ENCODE peak calls at places on chromosomes 13 and 19, in five cellular contexts. E is WERI-Rb-1, L is non-pigmented ciliary epithelial cell, B is stromal cell of bone marrow, Z is hepatocyte. V is an unnamed sample.

GRCh38 chr13:24626449-24626848 is 53.8 kb upstream of the ATP12A start:
- DNase-seq in Z (no peak), L (no peak), B (no peak), E (no peak), V (no peak)

GRCh38 chr13:85009447-85009846 is 789.8 kb downstream of the SLITRK6 start:
- DNase-seq in B (no peak), L (no peak), E (no peak), Z (no peak), V (no peak)

GRCh38 chr13:40483601-40484000 is 182.8 kb downstream of the FOXO1 start:
- DNase-seq in E (no peak), Z (no peak), L (no peak), B (no peak), V (no peak)

GRCh38 chr19:34676697-34677385 is at the start of gene SCGB2B2:
- DNase-seq in B (no peak), E (peak; percentile 67), Z (no peak), L (peak; percentile 5), V (peak; percentile 2)

GRCh38 chr19:46840157-46840942 is 10.3 kb downstream of the AP2S1 start:
- DNase-seq in L (no peak), B (no peak), E (peak; percentile 55), Z (peak; percentile 82), V (no peak)

GRCh38 chr19:11265785-11266236 is 3.5 kb upstream of the DOCK6 start:
- DNase-seq in B (no peak), E (no peak), L (no peak), Z (peak; percentile 91), V (no peak)

GRCh38 chr19:56538254-56538760 is 441 bp upstream of the ZFP28 start:
- DNase-seq in Z (peak; percentile 95), E (peak; percentile 96), L (peak; percentile 52), B (peak; percentile 74), V (peak; percentile 82)

GRCh38 chr13:111539791-111540446 is 219.5 kb downstream of the TEX29 start:
- DNase-seq in L (no peak), Z (no peak), E (no peak), B (no peak), V (no peak)

GRCh38 chr13:110907951-110908898 is 6.6 kb downstream of the ANKRD10 start:
- DNase-seq in L (no peak), B (no peak), E (no peak), Z (peak; percentile 59), V (peak; percentile 56)